ENCODE peak calls at places on chromosomes 3 and 15, in four cellular contexts. One of them, this sample, is unnamed.

GRCh38 chr3:100297784-100298183 is 36.8 kb upstream of the NIT2 start:
- DNase-seq in nephron progenitor cell: no peak
- DNase-seq in EL: peak; percentile 36
- DNase-seq in AG04450: peak; percentile 3
- DNase-seq in this sample: no peak

GRCh38 chr15:52334491-52335160 is 39.0 kb upstream of the MYO5C start:
- DNase-seq in nephron progenitor cell: no peak
- DNase-seq in EL: peak; percentile 62
- DNase-seq in AG04450: no peak
- DNase-seq in this sample: no peak

GRCh38 chr3:112653209-112653871 is 12.4 kb upstream of the CCDC80 start:
- DNase-seq in nephron progenitor cell: no peak
- DNase-seq in EL: peak; percentile 98
- DNase-seq in AG04450: peak; percentile 92
- DNase-seq in this sample: peak; percentile 94

GRCh38 chr3:132253262-132253878 is 63.8 kb upstream of the ACP3 start:
- DNase-seq in nephron progenitor cell: peak; percentile 12
- DNase-seq in EL: peak; percentile 51
- DNase-seq in AG04450: peak; percentile 41
- DNase-seq in this sample: peak; percentile 60

GRCh38 chr15:73956276-73957086 is 30.2 kb downstream of the LOXL1 start:
- DNase-seq in nephron progenitor cell: no peak
- DNase-seq in EL: peak; percentile 96
- DNase-seq in AG04450: peak; percentile 63
- DNase-seq in this sample: peak; percentile 75

GRCh38 chr3:122468896-122469533 is 45.7 kb downstream of the KPNA1 start:
- DNase-seq in nephron progenitor cell: no peak
- DNase-seq in EL: no peak
- DNase-seq in AG04450: no peak
- DNase-seq in this sample: no peak

GRCh38 chr3:129130291-129130813 is 8.7 kb upstream of the RAB43 start:
- DNase-seq in nephron progenitor cell: no peak
- DNase-seq in EL: no peak
- DNase-seq in AG04450: no peak
- DNase-seq in this sample: no peak

GRCh38 chr3:50238549-50239026 is 2.6 kb downstream of the GNAI2 start:
- DNase-seq in nephron progenitor cell: no peak
- DNase-seq in EL: no peak
- DNase-seq in AG04450: no peak
- DNase-seq in this sample: peak; percentile 74

GRCh38 chr15:82132742-82133141 is 86.9 kb upstream of the MEX3B start:
- DNase-seq in nephron progenitor cell: no peak
- DNase-seq in EL: peak; percentile 96
- DNase-seq in AG04450: peak; percentile 65
- DNase-seq in this sample: peak; percentile 54

GRCh38 chr3:127100459-127101410 is 92.2 kb upstream of the PRR23E start:
- DNase-seq in nephron progenitor cell: no peak
- DNase-seq in EL: no peak
- DNase-seq in AG04450: no peak
- DNase-seq in this sample: no peak

GRCh38 chr15:90583471-90584252 is 53.9 kb downstream of the CRTC3 start:
- DNase-seq in nephron progenitor cell: no peak
- DNase-seq in EL: no peak
- DNase-seq in AG04450: no peak
- DNase-seq in this sample: no peak

GRCh38 chr15:74322558-74323180 is 44.8 kb downstream of the CYP11A1 start:
- DNase-seq in nephron progenitor cell: peak; percentile 80
- DNase-seq in EL: peak; percentile 60
- DNase-seq in AG04450: no peak
- DNase-seq in this sample: peak; percentile 38

GRCh38 chr3:111874177-111874820 is 15.2 kb downstream of the PHLDB2 start:
- DNase-seq in nephron progenitor cell: no peak
- DNase-seq in EL: peak; percentile 72
- DNase-seq in AG04450: no peak
- DNase-seq in this sample: no peak

GRCh38 chr3:51949121-51949520 is 6.1 kb upstream of the GPR62 start:
- DNase-seq in nephron progenitor cell: no peak
- DNase-seq in EL: no peak
- DNase-seq in AG04450: no peak
- DNase-seq in this sample: no peak

GRCh38 chr15:85782112-85782511 is 12.6 kb downstream of the KLHL25 start:
- DNase-seq in nephron progenitor cell: no peak
- DNase-seq in EL: no peak
- DNase-seq in AG04450: no peak
- DNase-seq in this sample: no peak